ENCODE peak calls at places on chromosomes 13 and 19, in four cellular contexts. S, H, O and K are unnamed samples.

GRCh38 chr19:50459638-50460037 is 16.7 kb upstream of the EMC10 start:
- DNase-seq in O (no peak), S (no peak), H (no peak), K (no peak)

GRCh38 chr19:38977445-38978314 is 2.1 kb upstream of the FBXO17 start:
- DNase-seq in H (peak), O (no peak), S (no peak), K (no peak)

GRCh38 chr13:48318014-48318713 is 14.6 kb downstream of the RB1 start:
- DNase-seq in S (peak), H (no peak), O (no peak), K (no peak)

GRCh38 chr13:70237131-70237530 is 128.9 kb upstream of the KLHL1 start:
- DNase-seq in O (no peak), S (no peak), H (no peak), K (no peak)

GRCh38 chr13:38905081-38905480 is 85.5 kb downstream of the STOML3 start:
- DNase-seq in O (no peak), S (no peak), H (no peak), K (no peak)

GRCh38 chr19:55247621-55248099 is 11.2 kb downstream of the PPP6R1 start:
- DNase-seq in S (peak), H (peak), O (no peak), K (peak)

GRCh38 chr13:84137292-84137691 is 255.0 kb upstream of the SLITRK1 start:
- DNase-seq in S (no peak), O (no peak), H (no peak), K (no peak)

GRCh38 chr19:872266-872951 is 12.9 kb downstream of the CFD start:
- DNase-seq in O (peak), H (peak), S (peak), K (no peak)

GRCh38 chr19:41705393-41706174 is 2.8 kb upstream of the CEACAM5 start:
- DNase-seq in H (peak), O (no peak), S (no peak), K (no peak)

GRCh38 chr13:41700790-41701310 is 243.5 kb downstream of the RGCC start:
- DNase-seq in H (peak), S (no peak), O (no peak), K (no peak)

GRCh38 chr13:79612604-79613003 is 131.6 kb downstream of the NDFIP2 start:
- DNase-seq in S (no peak), O (no peak), H (no peak), K (no peak)

GRCh38 chr13:102642475-102642874 is 45.7 kb downstream of the TPP2 start:
- DNase-seq in S (peak), H (peak), O (no peak), K (no peak)

GRCh38 chr19:2010135-2010668 is 5.3 kb downstream of the BTBD2 start:
- DNase-seq in S (no peak), H (no peak), O (no peak), K (no peak)

GRCh38 chr19:30085394-30085793 is 143.4 kb downstream of the URI1 start:
- DNase-seq in H (no peak), O (no peak), S (peak), K (no peak)

GRCh38 chr13:77751513-77752456 is 54.3 kb downstream of the SLAIN1 start:
- DNase-seq in S (no peak), O (peak), H (peak), K (peak)

GRCh38 chr19:10418281-10419199 is 1.8 kb upstream of the PDE4A start:
- DNase-seq in H (no peak), S (no peak), O (no peak), K (no peak)

GRCh38 chr19:3983936-3984583 is 1.2 kb downstream of the EEF2 start:
- DNase-seq in S (peak), O (no peak), H (peak), K (no peak)

GRCh38 chr19:58460039-58460438 is 6.8 kb upstream of the ZNF324 start:
- DNase-seq in S (no peak), O (no peak), H (no peak), K (no peak)

GRCh38 chr13:110306340-110306959 is 507 bp downstream of the COL4A1 start:
- DNase-seq in S (no peak), H (peak), O (no peak), K (no peak)

GRCh38 chr13:36356058-36356457 is 9.9 kb upstream of the SPART start:
- DNase-seq in H (no peak), O (no peak), S (no peak), K (no peak)

GRCh38 chr13:76293751-76294150 is 592.5 kb downstream of the KCTD12 start:
- DNase-seq in S (no peak), H (peak), O (no peak), K (no peak)

GRCh38 chr19:31351212-31352193 is 2.3 kb upstream of the TSHZ3 start:
- DNase-seq in H (peak), S (no peak), O (no peak), K (no peak)

GRCh38 chr19:33311326-33311682 is 9.0 kb upstream of the CEBPA start:
- DNase-seq in S (peak), H (no peak), O (no peak), K (no peak)

GRCh38 chr13:25868483-25868882 is 183.3 kb downstream of the SHISA2 start:
- DNase-seq in H (no peak), O (no peak), S (no peak), K (no peak)

GRCh38 chr13:60134376-60134775 is 29.4 kb downstream of the DIAPH3 start:
- DNase-seq in O (no peak), H (peak), S (no peak), K (no peak)

GRCh38 chr13:23470706-23471610 is 37.5 kb upstream of the SACS start:
- DNase-seq in S (no peak), O (no peak), H (no peak), K (no peak)

GRCh38 chr19:29779921-29780320 is 31.9 kb upstream of the CCNE1 start:
- DNase-seq in O (no peak), H (no peak), S (no peak), K (no peak)

GRCh38 chr13:112212533-112212932 is 145.6 kb downstream of the SOX1 start:
- DNase-seq in H (no peak), S (no peak), O (no peak), K (no peak)

GRCh38 chr13:77853701-77854100 is 64.9 kb downstream of the EDNRB start:
- DNase-seq in S (no peak), O (no peak), H (no peak), K (no peak)

GRCh38 chr13:65940720-65941119 is 1289.4 kb downstream of the PCDH9 start:
- DNase-seq in H (no peak), O (no peak), S (no peak), K (no peak)

GRCh38 chr13:26629260-26629659 is 71.8 kb downstream of the WASF3 start:
- DNase-seq in H (no peak), O (no peak), S (peak), K (no peak)

GRCh38 chr19:4969772-4970531 is 1.0 kb downstream of the KDM4B start:
- DNase-seq in H (peak), O (no peak), S (no peak), K (no peak)

GRCh38 chr19:13104848-13105646 is 2.4 kb upstream of the LYL1 start:
- DNase-seq in S (no peak), H (no peak), O (no peak), K (no peak)

GRCh38 chr19:33174186-33174585 is 19.9 kb upstream of the LRP3 start:
- DNase-seq in H (no peak), O (no peak), S (peak), K (no peak)

GRCh38 chr19:49214701-49215100 is 57.1 kb downstream of the TRPM4 start:
- DNase-seq in H (no peak), O (no peak), S (no peak), K (no peak)

GRCh38 chr13:20287976-20288375 is 55.9 kb upstream of the GJB6 start:
- DNase-seq in S (no peak), H (no peak), O (no peak), K (no peak)

GRCh38 chr13:93505104-93505952 is 278.7 kb downstream of the GPC6 start:
- DNase-seq in H (peak), O (no peak), S (no peak), K (no peak)

GRCh38 chr19:4547303-4548237 is 7.7 kb upstream of the LRG1 start:
- DNase-seq in S (no peak), H (peak), O (no peak), K (no peak)

GRCh38 chr19:16226184-16226591 is 28.5 kb downstream of the AP1M1 start:
- DNase-seq in S (peak), O (no peak), H (no peak), K (no peak)
- H3K4me3 ChIP-seq in S (no peak), O (no peak), H (no peak), K (no peak)

DNA sequence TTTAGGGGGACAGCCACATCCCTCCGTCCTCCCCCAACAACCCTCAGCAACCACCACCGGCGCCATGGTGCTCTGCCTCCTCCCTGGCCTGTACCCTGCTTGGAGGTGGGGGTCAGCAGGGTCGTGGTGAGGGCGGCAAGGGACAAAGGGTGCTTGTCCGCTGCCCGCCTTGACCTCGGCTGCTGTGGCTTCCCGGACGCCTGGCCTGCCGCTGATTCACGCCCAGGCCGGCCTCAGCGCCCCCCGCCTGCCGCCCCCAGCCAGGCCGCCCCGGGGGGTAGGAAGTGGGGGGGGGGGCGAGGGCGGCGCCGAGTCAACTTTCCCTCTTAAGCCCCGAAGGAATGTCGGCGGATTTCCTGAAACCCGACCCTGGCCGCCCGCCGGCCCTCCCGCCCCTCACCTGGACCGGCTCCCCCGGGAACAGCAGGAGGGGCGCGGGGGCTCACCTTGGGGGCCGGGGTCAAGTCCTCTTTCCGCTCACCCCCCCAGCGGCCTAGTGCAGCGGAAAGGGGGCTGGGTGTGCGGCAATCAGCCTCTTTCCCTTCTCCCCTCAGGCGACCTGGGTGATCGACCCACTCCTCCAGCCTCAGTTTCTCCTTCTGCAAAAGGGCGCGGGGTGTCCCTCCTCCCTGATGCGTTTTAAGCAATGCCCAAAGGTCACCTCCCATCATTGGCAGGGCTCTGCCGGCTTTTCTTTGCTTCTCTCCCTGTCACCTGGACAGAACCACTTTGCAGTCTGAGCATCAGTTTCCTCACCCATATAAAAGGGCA is 1.9 kb upstream of the TMEM59L start:
- DNase-seq in S (no peak), H (no peak), O (no peak), K (no peak)
- H3K4me3 ChIP-seq in S (no peak), H (no peak), O (no peak), K (no peak)

GRCh38 chr13:30690282-30691188 is 44.8 kb upstream of the ALOX5AP start:
- DNase-seq in H (peak), S (peak), O (peak), K (peak)
- H3K4me3 ChIP-seq in H (peak), S (peak), O (peak), K (no peak)

DNA sequence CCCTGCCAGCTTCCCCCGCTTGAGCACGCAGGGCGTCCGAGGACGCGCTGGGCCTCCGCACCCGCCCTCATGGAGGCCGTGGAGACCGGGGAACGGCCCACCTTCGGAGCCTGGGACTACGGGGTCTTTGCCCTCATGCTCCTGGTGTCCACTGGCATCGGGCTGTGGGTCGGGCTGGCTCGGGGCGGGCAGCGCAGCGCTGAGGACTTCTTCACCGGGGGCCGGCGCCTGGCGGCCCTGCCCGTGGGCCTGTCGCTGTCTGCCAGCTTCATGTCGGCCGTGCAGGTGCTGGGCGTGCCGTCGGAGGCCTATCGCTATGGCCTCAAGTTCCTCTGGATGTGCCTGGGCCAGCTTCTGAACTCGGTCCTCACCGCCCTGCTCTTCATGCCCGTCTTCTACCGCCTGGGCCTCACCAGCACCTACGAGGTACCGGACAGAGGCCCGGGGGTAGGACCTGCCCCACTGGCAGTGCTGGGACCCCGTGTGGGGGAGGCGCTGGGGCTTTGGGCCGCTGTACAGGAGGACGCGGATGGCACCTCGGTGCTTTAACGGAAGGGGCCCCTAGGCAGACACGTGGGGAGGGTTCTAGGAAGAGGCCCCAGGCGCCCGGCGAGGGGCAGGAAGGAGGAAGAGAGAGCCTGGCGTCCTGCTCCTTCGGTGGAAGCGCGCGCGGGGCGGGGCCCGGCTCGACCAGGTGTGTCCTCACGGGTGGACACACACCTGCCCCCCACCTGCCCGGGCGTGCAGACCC is 681 bp downstream of the SLC5A5 start:
- DNase-seq in H (no peak), S (no peak), O (no peak), K (no peak)
- H3K4me3 ChIP-seq in H (no peak), S (no peak), O (no peak), K (no peak)